ENCODE peak calls at places on chromosomes 3 and 15, in ten cellular contexts. W, Y, S, U, P, M, T, K, N and J are unnamed samples.

GRCh38 chr3:168531116-168531515 is 435.4 kb upstream of the GOLIM4 start:
- DNase-seq in Y (no peak), W (no peak), T (no peak), P (no peak), U (no peak), K (no peak), M (no peak), N (no peak), S (no peak), J (peak; percentile 27)

GRCh38 chr15:44633603-44634002 is 29.9 kb downstream of the SPG11 start:
- DNase-seq in Y (no peak), U (no peak), S (no peak), K (no peak), M (no peak), P (no peak), W (no peak), N (no peak), T (no peak), J (no peak)

GRCh38 chr15:74449643-74450205 is 11.2 kb downstream of the UBL7 start:
- DNase-seq in M (no peak), U (no peak), P (no peak), Y (no peak), N (no peak), K (no peak), W (no peak), S (no peak), T (no peak), J (no peak)

GRCh38 chr3:139520028-139520737 is 19.4 kb downstream of the RBP1 start:
- DNase-seq in K (peak; percentile 69), S (no peak), W (no peak), U (no peak), N (no peak), Y (no peak), T (no peak), P (no peak), M (no peak), J (no peak)

GRCh38 chr3:133887075-133887950 is 8.4 kb downstream of the RAB6B start:
- DNase-seq in T (no peak), P (no peak), Y (no peak), W (no peak), M (no peak), K (no peak), N (peak; percentile 26), S (no peak), U (no peak), J (no peak)

GRCh38 chr3:141610993-141611392 is 124.2 kb downstream of the RASA2 start:
- DNase-seq in T (no peak), N (no peak), W (no peak), Y (no peak), P (no peak), M (no peak), U (no peak), S (no peak), K (no peak), J (no peak)

GRCh38 chr15:69462030-69462492 is 9.4 kb downstream of the RPLP1 start:
- DNase-seq in Y (no peak), S (no peak), U (no peak), T (no peak), P (no peak), W (no peak), M (peak; percentile 60), N (peak; percentile 81), K (no peak), J (no peak)

GRCh38 chr3:70501596-70501995 is 189.2 kb upstream of the MDFIC2 start:
- DNase-seq in U (no peak), M (no peak), T (no peak), W (no peak), P (no peak), K (no peak), N (no peak), Y (peak; percentile 18), S (no peak), J (no peak)

GRCh38 chr3:37301980-37302379 is 127.6 kb upstream of the LRRFIP2 start:
- DNase-seq in W (no peak), M (no peak), T (no peak), S (no peak), Y (no peak), U (no peak), K (no peak), P (no peak), N (no peak), J (peak; percentile 80)

GRCh38 chr3:58576716-58577115 is 475 bp downstream of the FAM107A start:
- DNase-seq in W (no peak), N (no peak), S (no peak), P (no peak), Y (no peak), K (no peak), M (no peak), T (no peak), U (no peak), J (no peak)

GRCh38 chr15:52783191-52783829 is 6.8 kb downstream of the ONECUT1 start:
- DNase-seq in U (no peak), P (no peak), T (no peak), W (no peak), N (no peak), M (no peak), K (no peak), Y (no peak), S (no peak), J (no peak)

GRCh38 chr3:170499562-170500156 is 81.0 kb downstream of the CLDN11 start:
- DNase-seq in N (no peak), U (no peak), W (no peak), M (peak; percentile 42), K (peak; percentile 16), S (peak; percentile 20), T (peak; percentile 43), P (no peak), Y (no peak), J (peak; percentile 23)

GRCh38 chr15:51869074-51869425 is 39.6 kb downstream of the TMOD3 start:
- DNase-seq in Y (no peak), M (no peak), S (no peak), W (no peak), U (no peak), K (peak; percentile 85), T (no peak), N (no peak), P (no peak), J (no peak)

GRCh38 chr3:79490165-79491028 is 277.4 kb downstream of the ROBO1 start:
- DNase-seq in T (no peak), S (no peak), K (no peak), W (no peak), M (peak; percentile 72), N (peak; percentile 63), U (no peak), P (no peak), Y (no peak), J (no peak)

GRCh38 chr3:134004841-134005240 is 24.9 kb downstream of the SLCO2A1 start:
- DNase-seq in U (no peak), N (no peak), T (no peak), P (no peak), K (no peak), S (no peak), Y (no peak), M (no peak), W (no peak), J (no peak)

GRCh38 chr3:140537075-140537474 is 140.8 kb upstream of the TRIM42 start:
- DNase-seq in Y (no peak), W (no peak), M (no peak), S (no peak), T (no peak), U (no peak), P (no peak), N (no peak), K (no peak), J (no peak)

GRCh38 chr3:48501196-48501595 is 2.8 kb downstream of the SHISA5 start:
- DNase-seq in S (no peak), U (no peak), W (no peak), Y (no peak), K (no peak), P (no peak), M (no peak), N (peak; percentile 53), T (no peak), J (no peak)

GRCh38 chr3:32200490-32200889 is 38.0 kb upstream of the CMTM8 start:
- DNase-seq in P (no peak), Y (no peak), M (no peak), W (no peak), N (peak; percentile 82), S (no peak), T (no peak), K (no peak), U (no peak), J (no peak)

GRCh38 chr15:68492855-68493254 is 60.9 kb upstream of the ITGA11 start:
- DNase-seq in S (no peak), W (no peak), P (no peak), U (no peak), Y (no peak), N (no peak), K (no peak), T (no peak), M (no peak), J (no peak)

GRCh38 chr15:101490922-101491738 is 1.6 kb upstream of the PCSK6 start:
- DNase-seq in N (no peak), W (no peak), Y (no peak), P (no peak), S (no peak), T (no peak), M (no peak), U (no peak), K (no peak), J (no peak)

GRCh38 chr3:122263058-122263457 is 62.0 kb upstream of the CSTA start:
- DNase-seq in T (no peak), M (no peak), S (no peak), W (no peak), U (no peak), N (no peak), Y (no peak), K (no peak), P (no peak), J (peak; percentile 38)

GRCh38 chr3:121894191-121894990 is at the start of gene SLC15A2:
- DNase-seq in Y (no peak), N (no peak), U (no peak), K (no peak), S (no peak), P (no peak), M (peak; percentile 45), T (peak; percentile 9), W (no peak), J (peak; percentile 39)

GRCh38 chr3:55658297-55659022 is 171.4 kb upstream of the WNT5A start:
- DNase-seq in W (no peak), P (no peak), M (no peak), Y (no peak), U (no peak), T (no peak), S (no peak), K (no peak), N (no peak), J (no peak)

GRCh38 chr3:27044926-27045481 is 324.2 kb downstream of the NEK10 start:
- DNase-seq in T (no peak), N (no peak), K (no peak), S (no peak), W (no peak), M (no peak), Y (no peak), P (no peak), U (no peak), J (no peak)

GRCh38 chr15:42131006-42131405 is 25.4 kb downstream of the PLA2G4F start:
- DNase-seq in S (no peak), U (no peak), P (no peak), M (no peak), T (no peak), N (no peak), Y (no peak), W (no peak), K (no peak), J (no peak)

GRCh38 chr3:21645121-21645897 is 105.7 kb downstream of the ZNF385D start:
- DNase-seq in W (no peak), T (no peak), Y (no peak), K (no peak), N (no peak), U (no peak), P (no peak), M (peak; percentile 42), S (no peak), J (no peak)

GRCh38 chr3:152328841-152329240 is 60.1 kb downstream of the MBNL1 start:
- DNase-seq in U (no peak), K (peak; percentile 70), T (no peak), N (no peak), S (no peak), P (peak; percentile 71), Y (no peak), M (no peak), W (no peak), J (no peak)